ENCODE peak calls at places on chromosome 3, in four cellular contexts. Y, W, S and R are unnamed samples.
A peak's percentile ranks its signal among the peaks of the same experiment; 100 is the strongest.

GRCh38 chr3:89303721-89304120 is 196.3 kb downstream of the EPHA3 start:
- DNase-seq in S (no peak), W (no peak), Y (no peak), R (no peak)

GRCh38 chr3:142929109-142929508 is 34.4 kb downstream of the PAQR9 start:
- DNase-seq in Y (peak; percentile 70), W (no peak), S (peak; percentile 55), R (no peak)

GRCh38 chr3:61315874-61316273 is 64.6 kb upstream of the FHIT start:
- DNase-seq in W (no peak), S (peak; percentile 1), Y (no peak), R (no peak)

GRCh38 chr3:58536501-58537411 is at the start of gene ACOX2:
- DNase-seq in Y (no peak), W (no peak), S (no peak), R (no peak)

GRCh38 chr3:136750922-136751258 is 1.3 kb downstream of the STAG1 start:
- DNase-seq in W (no peak), S (no peak), Y (no peak), R (no peak)

GRCh38 chr3:185645596-185646381 is 59.7 kb downstream of the SENP2 start:
- DNase-seq in W (no peak), Y (no peak), S (no peak), R (peak; percentile 36)

GRCh38 chr3:120203016-120203415 is 82.0 kb downstream of the GPR156 start:
- DNase-seq in W (no peak), Y (no peak), S (no peak), R (no peak)

GRCh38 chr3:171790574-171790897 is 19.7 kb downstream of the PLD1 start:
- DNase-seq in W (no peak), S (no peak), Y (no peak), R (no peak)

GRCh38 chr3:123765475-123766166 is 118.5 kb downstream of the MYLK start:
- DNase-seq in Y (no peak), W (no peak), S (peak; percentile 52), R (no peak)

GRCh38 chr3:113829576-113830354 is 8.8 kb upstream of the GRAMD1C start:
- DNase-seq in S (no peak), Y (no peak), W (peak; percentile 36), R (no peak)

GRCh38 chr3:106263556-106263955 is 394.7 kb upstream of the CBLB start:
- DNase-seq in W (no peak), Y (no peak), S (no peak), R (no peak)

GRCh38 chr3:37974121-37974927 is 16.3 kb upstream of the VILL start:
- DNase-seq in W (no peak), Y (peak; percentile 83), S (peak; percentile 56), R (peak; percentile 78)

GRCh38 chr3:122700193-122700592 is 19.6 kb downstream of the PARP14 start:
- DNase-seq in S (no peak), Y (no peak), W (no peak), R (no peak)

GRCh38 chr3:126127452-126127851 is 43.5 kb upstream of the SLC41A3 start:
- DNase-seq in Y (peak; percentile 29), S (no peak), W (no peak), R (no peak)

GRCh38 chr3:43194490-43195115 is 88.7 kb upstream of the POMGNT2 start:
- DNase-seq in W (no peak), Y (no peak), S (no peak), R (no peak)

GRCh38 chr3:150133293-150133692 is 162.6 kb upstream of the PFN2 start:
- DNase-seq in W (no peak), Y (no peak), S (no peak), R (no peak)

DNA sequence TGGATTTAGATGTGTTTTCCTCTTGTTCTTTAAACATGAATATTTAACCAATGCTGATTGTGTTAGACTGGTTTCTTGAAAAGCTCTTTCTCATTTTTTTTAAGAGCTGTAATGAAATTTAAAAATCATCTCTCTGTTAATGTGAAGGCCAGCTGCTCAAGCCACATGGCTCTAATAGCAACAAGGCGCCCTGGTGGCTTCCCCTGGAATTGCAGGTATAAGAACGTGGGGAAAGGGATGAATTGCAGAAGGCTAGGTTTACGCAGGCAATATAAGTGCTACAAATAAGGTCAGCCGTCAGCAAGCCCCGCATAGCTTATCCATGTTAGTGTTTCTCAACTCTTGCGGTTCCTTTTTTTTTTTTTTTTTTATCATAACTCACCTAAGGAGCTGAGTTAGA is 108.5 kb downstream of the SAMMSON start:
- DNase-seq in W (no peak), Y (peak; percentile 82), S (peak; percentile 18), R (peak; percentile 17)
- TF ChIP-seq TCF12 in W (no peak), Y (no peak), S (no peak), R (no peak)

GRCh38 chr3:13019243-13019701 is 54.0 kb downstream of the IQSEC1 start:
- DNase-seq in W (no peak), S (no peak), Y (peak; percentile 88), R (peak; percentile 70)
- TF ChIP-seq TCF12 in W (no peak), S (no peak), Y (no peak), R (no peak)

GRCh38 chr3:45023675-45024074 is 2.4 kb upstream of the CLEC3B start:
- DNase-seq in S (no peak), Y (no peak), W (no peak), R (no peak)

GRCh38 chr3:45026957-45027356 is 854 bp downstream of the CLEC3B start:
- DNase-seq in W (no peak), S (peak; percentile 4), Y (no peak), R (no peak)

GRCh38 chr3:45027406-45027805 is 1.3 kb downstream of the CLEC3B start:
- DNase-seq in S (no peak), Y (no peak), W (no peak), R (no peak)

GRCh38 chr3:45024601-45025262 is 1.4 kb upstream of the CLEC3B start:
- DNase-seq in S (no peak), Y (no peak), W (no peak), R (no peak)

DNA sequence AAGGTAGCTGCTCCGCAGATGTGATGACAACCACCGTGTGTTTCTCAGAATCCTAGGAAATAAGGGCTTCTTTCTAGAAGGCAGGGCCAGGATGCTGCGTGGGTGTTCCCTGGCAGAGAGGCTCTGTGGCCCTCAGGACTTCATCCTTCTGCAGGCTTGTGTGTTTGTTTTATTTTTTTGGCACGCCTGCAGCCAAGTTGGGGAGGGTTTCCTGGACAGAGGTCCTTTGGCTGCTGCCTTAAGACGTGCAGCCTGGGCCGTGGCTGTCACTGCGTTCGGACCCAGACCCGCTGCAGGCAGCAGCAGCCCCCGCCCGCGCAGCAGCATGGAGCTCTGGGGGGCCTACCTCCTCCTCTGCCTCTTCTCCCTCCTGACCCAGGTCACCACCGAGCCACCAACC is at the start of gene CLEC3B:
- DNase-seq in W (no peak), S (no peak), Y (no peak), R (no peak)
- TF ChIP-seq TCF12 in W (no peak), S (no peak), Y (no peak), R (no peak)

GRCh38 chr3:13707456-13707855 is 158.5 kb downstream of the FBLN2 start:
- DNase-seq in S (no peak), W (no peak), Y (no peak), R (no peak)

GRCh38 chr3:13708301-13708700 is 159.4 kb downstream of the FBLN2 start:
- DNase-seq in W (no peak), S (no peak), Y (no peak), R (no peak)

GRCh38 chr3:13709706-13710105 is 160.8 kb downstream of the FBLN2 start:
- DNase-seq in S (no peak), Y (no peak), W (no peak), R (no peak)

GRCh38 chr3:13710251-13710650 is 161.3 kb downstream of the FBLN2 start:
- DNase-seq in Y (no peak), W (no peak), S (no peak), R (no peak)

GRCh38 chr3:13708871-13709595 is 160.1 kb downstream of the FBLN2 start:
- DNase-seq in S (no peak), W (no peak), Y (no peak), R (no peak)
- TF ChIP-seq TCF12 in S (no peak), W (no peak), Y (no peak), R (no peak)

DNA sequence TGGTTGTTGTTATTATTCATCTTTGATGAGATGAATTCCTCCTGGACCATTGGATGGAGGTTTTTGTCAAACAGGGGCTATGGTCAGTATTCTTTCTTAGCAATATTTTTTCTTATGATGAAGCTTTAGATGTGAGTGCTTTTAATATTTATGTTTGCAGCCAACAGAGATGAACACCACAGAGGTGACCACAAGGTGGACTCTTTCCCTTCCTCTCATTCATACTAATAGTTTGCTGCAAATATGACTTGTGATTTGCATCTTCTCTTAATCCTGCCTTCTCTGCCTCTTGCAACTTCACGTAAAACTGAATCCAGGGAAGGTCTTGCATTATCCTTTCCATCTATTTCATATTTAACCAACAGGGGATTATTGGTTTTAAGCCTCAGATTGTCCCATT is 473.1 kb upstream of the UBE2E2 start:
- DNase-seq in Y (no peak), W (no peak), S (no peak), R (peak; percentile 6)
- TF ChIP-seq TCF12 in Y (no peak), W (no peak), S (no peak), R (no peak)

GRCh38 chr3:24678441-24678865 is 183.8 kb upstream of the THRB start:
- DNase-seq in W (no peak), Y (no peak), S (no peak), R (no peak)
- TF ChIP-seq TCF12 in W (no peak), Y (no peak), S (no peak), R (peak; percentile 11)